ENCODE peak calls at places on chromosome 13, in eight cellular contexts. One of them, this sample, is unnamed.

GRCh38 chr13:66159526-66159925 is 1070.6 kb downstream of the PCDH9 start:
- DNase-seq in left ventricle myocardium inferior: no peak
- DNase-seq in GM10248: no peak
- DNase-seq in endodermal cell: no peak
- DNase-seq in AG09309: no peak
- DNase-seq in heart right ventricle: no peak
- DNase-seq in fibroblast of villous mesenchyme: no peak
- DNase-seq in CD8-positive, alpha-beta T cell: no peak
- DNase-seq in this sample: no peak

GRCh38 chr13:23960566-23961156 is 63.4 kb upstream of the C1QTNF9B start:
- DNase-seq in left ventricle myocardium inferior: no peak
- DNase-seq in GM10248: no peak
- DNase-seq in endodermal cell: peak; percentile 65
- DNase-seq in AG09309: no peak
- DNase-seq in heart right ventricle: no peak
- DNase-seq in fibroblast of villous mesenchyme: peak; percentile 52
- DNase-seq in CD8-positive, alpha-beta T cell: no peak
- DNase-seq in this sample: peak; percentile 78

GRCh38 chr13:112062619-112063308 is 4.2 kb upstream of the SOX1 start:
- DNase-seq in left ventricle myocardium inferior: no peak
- DNase-seq in GM10248: no peak
- DNase-seq in endodermal cell: peak; percentile 88
- DNase-seq in AG09309: no peak
- DNase-seq in heart right ventricle: no peak
- DNase-seq in fibroblast of villous mesenchyme: no peak
- DNase-seq in CD8-positive, alpha-beta T cell: no peak
- DNase-seq in this sample: no peak

GRCh38 chr13:63435668-63436275 is 2020.1 kb upstream of the PCDH20 start:
- DNase-seq in left ventricle myocardium inferior: no peak
- DNase-seq in GM10248: no peak
- DNase-seq in endodermal cell: no peak
- DNase-seq in AG09309: peak; percentile 99
- DNase-seq in heart right ventricle: no peak
- DNase-seq in fibroblast of villous mesenchyme: peak; percentile 84
- DNase-seq in CD8-positive, alpha-beta T cell: no peak
- DNase-seq in this sample: peak; percentile 100

GRCh38 chr13:30408319-30409101 is 13.8 kb upstream of the UBE2L5 start:
- DNase-seq in left ventricle myocardium inferior: peak; percentile 95
- DNase-seq in GM10248: peak; percentile 92
- DNase-seq in endodermal cell: peak; percentile 99
- DNase-seq in AG09309: no peak
- DNase-seq in heart right ventricle: peak; percentile 97
- DNase-seq in fibroblast of villous mesenchyme: peak; percentile 93
- DNase-seq in CD8-positive, alpha-beta T cell: peak; percentile 93
- DNase-seq in this sample: peak; percentile 93

GRCh38 chr13:44770951-44771350 is 194.8 kb upstream of the TSC22D1 start:
- DNase-seq in left ventricle myocardium inferior: no peak
- DNase-seq in GM10248: no peak
- DNase-seq in endodermal cell: no peak
- DNase-seq in AG09309: no peak
- DNase-seq in heart right ventricle: no peak
- DNase-seq in fibroblast of villous mesenchyme: peak; percentile 22
- DNase-seq in CD8-positive, alpha-beta T cell: no peak
- DNase-seq in this sample: no peak

GRCh38 chr13:79485014-79485441 is 4.1 kb downstream of the NDFIP2 start:
- DNase-seq in left ventricle myocardium inferior: no peak
- DNase-seq in GM10248: no peak
- DNase-seq in endodermal cell: no peak
- DNase-seq in AG09309: peak; percentile 55
- DNase-seq in heart right ventricle: no peak
- DNase-seq in fibroblast of villous mesenchyme: peak; percentile 83
- DNase-seq in CD8-positive, alpha-beta T cell: no peak
- DNase-seq in this sample: peak; percentile 93

GRCh38 chr13:30774214-30774730 is 38.9 kb downstream of the ALOX5AP start:
- DNase-seq in left ventricle myocardium inferior: no peak
- DNase-seq in GM10248: no peak
- DNase-seq in endodermal cell: no peak
- DNase-seq in AG09309: no peak
- DNase-seq in heart right ventricle: no peak
- DNase-seq in fibroblast of villous mesenchyme: no peak
- DNase-seq in CD8-positive, alpha-beta T cell: no peak
- DNase-seq in this sample: no peak

GRCh38 chr13:49855930-49856329 is 63.4 kb upstream of the KPNA3 start:
- DNase-seq in left ventricle myocardium inferior: no peak
- DNase-seq in GM10248: no peak
- DNase-seq in endodermal cell: no peak
- DNase-seq in AG09309: no peak
- DNase-seq in heart right ventricle: no peak
- DNase-seq in fibroblast of villous mesenchyme: no peak
- DNase-seq in CD8-positive, alpha-beta T cell: no peak
- DNase-seq in this sample: no peak

GRCh38 chr13:41971848-41972247 is 10.9 kb upstream of the VWA8 start:
- DNase-seq in left ventricle myocardium inferior: no peak
- DNase-seq in GM10248: no peak
- DNase-seq in endodermal cell: no peak
- DNase-seq in AG09309: no peak
- DNase-seq in heart right ventricle: no peak
- DNase-seq in fibroblast of villous mesenchyme: no peak
- DNase-seq in CD8-positive, alpha-beta T cell: no peak
- DNase-seq in this sample: no peak

GRCh38 chr13:79434578-79434977 is 28.5 kb upstream of the RBM26 start:
- DNase-seq in left ventricle myocardium inferior: no peak
- DNase-seq in GM10248: no peak
- DNase-seq in endodermal cell: no peak
- DNase-seq in AG09309: peak; percentile 44
- DNase-seq in heart right ventricle: no peak
- DNase-seq in fibroblast of villous mesenchyme: peak; percentile 76
- DNase-seq in CD8-positive, alpha-beta T cell: no peak
- DNase-seq in this sample: peak; percentile 22

GRCh38 chr13:65943711-65944110 is 1286.4 kb downstream of the PCDH9 start:
- DNase-seq in left ventricle myocardium inferior: no peak
- DNase-seq in GM10248: no peak
- DNase-seq in endodermal cell: no peak
- DNase-seq in AG09309: no peak
- DNase-seq in heart right ventricle: no peak
- DNase-seq in fibroblast of villous mesenchyme: peak; percentile 46
- DNase-seq in CD8-positive, alpha-beta T cell: no peak
- DNase-seq in this sample: peak; percentile 57

GRCh38 chr13:106318941-106319411 is 216.5 kb downstream of the EFNB2 start:
- DNase-seq in left ventricle myocardium inferior: no peak
- DNase-seq in GM10248: no peak
- DNase-seq in endodermal cell: peak; percentile 64
- DNase-seq in AG09309: peak; percentile 82
- DNase-seq in heart right ventricle: no peak
- DNase-seq in fibroblast of villous mesenchyme: peak; percentile 93
- DNase-seq in CD8-positive, alpha-beta T cell: no peak
- DNase-seq in this sample: peak; percentile 98

GRCh38 chr13:74136089-74136658 is 2.0 kb upstream of the KLF12 start:
- DNase-seq in left ventricle myocardium inferior: peak; percentile 31
- DNase-seq in GM10248: peak; percentile 17
- DNase-seq in endodermal cell: no peak
- DNase-seq in AG09309: no peak
- DNase-seq in heart right ventricle: peak; percentile 41
- DNase-seq in fibroblast of villous mesenchyme: peak; percentile 38
- DNase-seq in CD8-positive, alpha-beta T cell: peak; percentile 62
- DNase-seq in this sample: peak; percentile 83

GRCh38 chr13:51759240-51759639 is 44.7 kb downstream of the DHRS12 start:
- DNase-seq in left ventricle myocardium inferior: no peak
- DNase-seq in GM10248: no peak
- DNase-seq in endodermal cell: no peak
- DNase-seq in AG09309: no peak
- DNase-seq in heart right ventricle: no peak
- DNase-seq in fibroblast of villous mesenchyme: peak; percentile 54
- DNase-seq in CD8-positive, alpha-beta T cell: no peak
- DNase-seq in this sample: peak; percentile 63

GRCh38 chr13:57045816-57046691 is 94.7 kb upstream of the PRR20A start:
- DNase-seq in left ventricle myocardium inferior: no peak
- DNase-seq in GM10248: no peak
- DNase-seq in endodermal cell: no peak
- DNase-seq in AG09309: no peak
- DNase-seq in heart right ventricle: no peak
- DNase-seq in fibroblast of villous mesenchyme: no peak
- DNase-seq in CD8-positive, alpha-beta T cell: no peak
- DNase-seq in this sample: no peak

GRCh38 chr13:73187106-73187505 is 128.3 kb downstream of the KLF5 start:
- DNase-seq in left ventricle myocardium inferior: no peak
- DNase-seq in GM10248: no peak
- DNase-seq in endodermal cell: no peak
- DNase-seq in AG09309: no peak
- DNase-seq in heart right ventricle: no peak
- DNase-seq in fibroblast of villous mesenchyme: no peak
- DNase-seq in CD8-positive, alpha-beta T cell: no peak
- DNase-seq in this sample: no peak

GRCh38 chr13:109608032-109608431 is 178.4 kb downstream of the IRS2 start:
- DNase-seq in left ventricle myocardium inferior: no peak
- DNase-seq in GM10248: no peak
- DNase-seq in endodermal cell: no peak
- DNase-seq in AG09309: no peak
- DNase-seq in heart right ventricle: no peak
- DNase-seq in fibroblast of villous mesenchyme: no peak
- DNase-seq in CD8-positive, alpha-beta T cell: no peak
- DNase-seq in this sample: no peak

GRCh38 chr13:35213911-35214310 is 262.6 kb downstream of the MAB21L1 start:
- DNase-seq in left ventricle myocardium inferior: no peak
- DNase-seq in GM10248: no peak
- DNase-seq in endodermal cell: no peak
- DNase-seq in AG09309: no peak
- DNase-seq in heart right ventricle: no peak
- DNase-seq in fibroblast of villous mesenchyme: no peak
- DNase-seq in CD8-positive, alpha-beta T cell: no peak
- DNase-seq in this sample: no peak

GRCh38 chr13:35208587-35208986 is 266.5 kb downstream of the NBEA start:
- DNase-seq in left ventricle myocardium inferior: no peak
- DNase-seq in GM10248: no peak
- DNase-seq in endodermal cell: no peak
- DNase-seq in AG09309: no peak
- DNase-seq in heart right ventricle: no peak
- DNase-seq in fibroblast of villous mesenchyme: no peak
- DNase-seq in CD8-positive, alpha-beta T cell: no peak
- DNase-seq in this sample: peak; percentile 6

GRCh38 chr13:35211949-35212348 is 264.5 kb downstream of the MAB21L1 start:
- DNase-seq in left ventricle myocardium inferior: no peak
- DNase-seq in GM10248: no peak
- DNase-seq in endodermal cell: no peak
- DNase-seq in AG09309: no peak
- DNase-seq in heart right ventricle: no peak
- DNase-seq in fibroblast of villous mesenchyme: no peak
- DNase-seq in CD8-positive, alpha-beta T cell: no peak
- DNase-seq in this sample: no peak

GRCh38 chr13:35210234-35210633 is 266.3 kb downstream of the MAB21L1 start:
- DNase-seq in left ventricle myocardium inferior: no peak
- DNase-seq in GM10248: no peak
- DNase-seq in endodermal cell: no peak
- DNase-seq in AG09309: no peak
- DNase-seq in heart right ventricle: no peak
- DNase-seq in fibroblast of villous mesenchyme: peak; percentile 1
- DNase-seq in CD8-positive, alpha-beta T cell: no peak
- DNase-seq in this sample: peak; percentile 33
- TF ChIP-seq CTCF in left ventricle myocardium inferior: peak; percentile 16
- TF ChIP-seq CTCF in GM10248: no peak
- TF ChIP-seq CTCF in endodermal cell: no peak
- TF ChIP-seq CTCF in AG09309: no peak
- TF ChIP-seq CTCF in heart right ventricle: no peak
- TF ChIP-seq CTCF in fibroblast of villous mesenchyme: no peak
- TF ChIP-seq CTCF in CD8-positive, alpha-beta T cell: no peak
- TF ChIP-seq CTCF in this sample: no peak

GRCh38 chr13:25929816-25930215 is 122.0 kb downstream of the SHISA2 start:
- DNase-seq in left ventricle myocardium inferior: no peak
- DNase-seq in GM10248: no peak
- DNase-seq in endodermal cell: no peak
- DNase-seq in AG09309: no peak
- DNase-seq in heart right ventricle: no peak
- DNase-seq in fibroblast of villous mesenchyme: no peak
- DNase-seq in CD8-positive, alpha-beta T cell: no peak
- DNase-seq in this sample: no peak

GRCh38 chr13:25934127-25934526 is 117.7 kb downstream of the SHISA2 start:
- DNase-seq in left ventricle myocardium inferior: no peak
- DNase-seq in GM10248: no peak
- DNase-seq in endodermal cell: no peak
- DNase-seq in AG09309: no peak
- DNase-seq in heart right ventricle: no peak
- DNase-seq in fibroblast of villous mesenchyme: no peak
- DNase-seq in CD8-positive, alpha-beta T cell: no peak
- DNase-seq in this sample: no peak

GRCh38 chr13:25930655-25931054 is 121.2 kb downstream of the SHISA2 start:
- DNase-seq in left ventricle myocardium inferior: no peak
- DNase-seq in GM10248: no peak
- DNase-seq in endodermal cell: no peak
- DNase-seq in AG09309: no peak
- DNase-seq in heart right ventricle: no peak
- DNase-seq in fibroblast of villous mesenchyme: no peak
- DNase-seq in CD8-positive, alpha-beta T cell: no peak
- DNase-seq in this sample: no peak

GRCh38 chr13:25933520-25933919 is 118.3 kb downstream of the SHISA2 start:
- DNase-seq in left ventricle myocardium inferior: no peak
- DNase-seq in GM10248: no peak
- DNase-seq in endodermal cell: no peak
- DNase-seq in AG09309: no peak
- DNase-seq in heart right ventricle: no peak
- DNase-seq in fibroblast of villous mesenchyme: no peak
- DNase-seq in CD8-positive, alpha-beta T cell: no peak
- DNase-seq in this sample: no peak

DNA sequence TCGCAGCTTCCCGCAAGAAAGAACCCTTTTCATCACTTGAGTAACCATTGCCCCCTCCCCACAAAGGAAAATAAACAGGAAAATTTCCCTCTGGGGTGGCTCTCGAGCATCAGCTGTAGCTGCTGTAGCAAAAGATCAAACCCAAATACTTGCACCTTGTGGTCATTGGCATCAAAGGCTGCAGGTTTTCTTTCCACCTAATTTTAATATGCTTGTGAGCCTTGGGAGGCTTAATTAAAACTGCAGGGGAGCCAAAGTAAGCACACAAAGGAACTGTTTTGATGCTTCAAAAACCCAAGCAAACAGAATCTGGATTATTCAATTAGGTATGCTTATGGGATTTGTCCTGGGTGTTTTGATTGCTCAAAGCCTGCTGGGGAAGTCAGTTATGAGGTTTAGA is 119.5 kb downstream of the SHISA2 start:
- DNase-seq in left ventricle myocardium inferior: no peak
- DNase-seq in GM10248: no peak
- DNase-seq in endodermal cell: no peak
- DNase-seq in AG09309: no peak
- DNase-seq in heart right ventricle: no peak
- DNase-seq in fibroblast of villous mesenchyme: no peak
- DNase-seq in CD8-positive, alpha-beta T cell: no peak
- DNase-seq in this sample: no peak
- TF ChIP-seq CTCF in left ventricle myocardium inferior: no peak
- TF ChIP-seq CTCF in GM10248: no peak
- TF ChIP-seq CTCF in endodermal cell: no peak
- TF ChIP-seq CTCF in AG09309: no peak
- TF ChIP-seq CTCF in heart right ventricle: no peak
- TF ChIP-seq CTCF in fibroblast of villous mesenchyme: no peak
- TF ChIP-seq CTCF in CD8-positive, alpha-beta T cell: no peak
- TF ChIP-seq CTCF in this sample: no peak

GRCh38 chr13:99295488-99296252 is 11.5 kb downstream of the GPR183 start:
- DNase-seq in left ventricle myocardium inferior: no peak
- DNase-seq in GM10248: no peak
- DNase-seq in endodermal cell: no peak
- DNase-seq in AG09309: no peak
- DNase-seq in heart right ventricle: no peak
- DNase-seq in fibroblast of villous mesenchyme: no peak
- DNase-seq in CD8-positive, alpha-beta T cell: no peak
- DNase-seq in this sample: no peak
- TF ChIP-seq CTCF in left ventricle myocardium inferior: no peak
- TF ChIP-seq CTCF in GM10248: no peak
- TF ChIP-seq CTCF in endodermal cell: no peak
- TF ChIP-seq CTCF in AG09309: no peak
- TF ChIP-seq CTCF in heart right ventricle: no peak
- TF ChIP-seq CTCF in fibroblast of villous mesenchyme: no peak
- TF ChIP-seq CTCF in CD8-positive, alpha-beta T cell: no peak
- TF ChIP-seq CTCF in this sample: no peak

GRCh38 chr13:38223093-38223492 is 126.6 kb upstream of the UFM1 start:
- DNase-seq in left ventricle myocardium inferior: no peak
- DNase-seq in GM10248: no peak
- DNase-seq in endodermal cell: peak; percentile 70
- DNase-seq in AG09309: peak; percentile 24
- DNase-seq in heart right ventricle: no peak
- DNase-seq in fibroblast of villous mesenchyme: no peak
- DNase-seq in CD8-positive, alpha-beta T cell: no peak
- DNase-seq in this sample: peak; percentile 73
- TF ChIP-seq CTCF in left ventricle myocardium inferior: peak; percentile 37
- TF ChIP-seq CTCF in GM10248: peak; percentile 15
- TF ChIP-seq CTCF in endodermal cell: peak; percentile 82
- TF ChIP-seq CTCF in AG09309: peak; percentile 51
- TF ChIP-seq CTCF in heart right ventricle: peak; percentile 21
- TF ChIP-seq CTCF in fibroblast of villous mesenchyme: peak; percentile 31
- TF ChIP-seq CTCF in CD8-positive, alpha-beta T cell: no peak
- TF ChIP-seq CTCF in this sample: peak; percentile 63